ENCODE peak calls at places on chromosomes 6 and 20, in four cellular contexts. One of them, this sample, is unnamed. For H4K20me1, the result is how much of the 10 kb centered on the place peaks cover.

GRCh38 chr6:56851541-56852248 is 103.2 kb upstream of the BEND6 start:
- DNase-seq in K562: no peak
- DNase-seq in HepG2: peak
- DNase-seq in SK-N-SH: peak
- DNase-seq in this sample: peak

GRCh38 chr20:62243906-62244515 is 5.7 kb downstream of the OSBPL2 start:
- DNase-seq in HepG2: no peak
- DNase-seq in K562: no peak
- DNase-seq in SK-N-SH: no peak
- DNase-seq in this sample: no peak

GRCh38 chr6:165675120-165675519 is 12.1 kb upstream of the PDE10A start:
- DNase-seq in SK-N-SH: no peak
- DNase-seq in HepG2: no peak
- DNase-seq in K562: no peak
- DNase-seq in this sample: no peak

GRCh38 chr6:121951918-121952379 is 447.5 kb upstream of the HSF2 start:
- DNase-seq in SK-N-SH: no peak
- DNase-seq in HepG2: no peak
- DNase-seq in K562: no peak
- DNase-seq in this sample: no peak

GRCh38 chr6:154458565-154459475 is 51.7 kb downstream of the CNKSR3 start:
- DNase-seq in SK-N-SH: peak
- DNase-seq in HepG2: no peak
- DNase-seq in K562: no peak
- DNase-seq in this sample: no peak

GRCh38 chr20:16624106-16624505 is 50.9 kb upstream of the KIF16B start:
- DNase-seq in HepG2: peak
- DNase-seq in K562: peak
- DNase-seq in SK-N-SH: no peak
- DNase-seq in this sample: no peak

GRCh38 chr20:7505835-7506221 is 434.4 kb downstream of the HAO1 start:
- DNase-seq in SK-N-SH: no peak
- DNase-seq in HepG2: no peak
- DNase-seq in K562: no peak
- DNase-seq in this sample: no peak

GRCh38 chr20:52888096-52888495 is 84.1 kb upstream of the TSHZ2 start:
- DNase-seq in HepG2: no peak
- DNase-seq in SK-N-SH: no peak
- DNase-seq in K562: no peak
- DNase-seq in this sample: no peak

GRCh38 chr6:140462495-140463311 is 1088.3 kb upstream of the CITED2 start:
- DNase-seq in SK-N-SH: no peak
- DNase-seq in K562: no peak
- DNase-seq in HepG2: no peak
- DNase-seq in this sample: no peak

GRCh38 chr6:1053587-1053986 is 258.3 kb upstream of the FOXQ1 start:
- DNase-seq in K562: no peak
- DNase-seq in HepG2: no peak
- DNase-seq in SK-N-SH: no peak
- DNase-seq in this sample: no peak

GRCh38 chr6:14278436-14278835 is 160.9 kb downstream of the CD83 start:
- DNase-seq in SK-N-SH: no peak
- DNase-seq in K562: no peak
- DNase-seq in HepG2: no peak
- DNase-seq in this sample: no peak

GRCh38 chr20:13183005-13183404 is 38.1 kb upstream of the ISM1 start:
- DNase-seq in HepG2: no peak
- DNase-seq in K562: no peak
- DNase-seq in SK-N-SH: no peak
- DNase-seq in this sample: no peak

GRCh38 chr6:113209315-113209714 is 647.8 kb upstream of the MARCKS start:
- DNase-seq in K562: no peak
- DNase-seq in HepG2: no peak
- DNase-seq in SK-N-SH: no peak
- DNase-seq in this sample: no peak

GRCh38 chr20:45090481-45090880 is 10.4 kb downstream of the KCNS1 start:
- DNase-seq in HepG2: no peak
- DNase-seq in K562: no peak
- DNase-seq in SK-N-SH: no peak
- DNase-seq in this sample: no peak

DNA sequence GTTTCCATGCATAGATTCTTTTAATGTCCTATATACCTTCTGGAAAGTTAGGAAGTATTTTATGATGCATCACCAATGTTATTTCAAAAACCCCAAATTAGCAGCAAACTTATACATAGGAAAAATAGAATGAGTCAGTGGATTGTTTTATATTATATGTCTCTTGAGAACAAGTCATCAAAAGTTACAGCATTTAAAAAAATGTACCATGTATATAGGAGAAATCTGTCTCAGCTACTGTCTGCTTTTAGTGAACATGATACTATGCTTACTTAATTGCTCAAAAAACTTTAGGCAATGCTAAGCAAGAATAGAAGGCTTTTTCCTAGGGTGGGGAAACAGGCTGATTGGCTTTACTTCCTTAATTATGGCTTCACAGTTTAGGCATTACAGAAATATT is 365.3 kb downstream of the SAMD5 start:
- DNase-seq in K562: no peak
- DNase-seq in HepG2: no peak
- DNase-seq in SK-N-SH: no peak
- DNase-seq in this sample: no peak
- TF ChIP-seq FOXM1 in K562: no peak
- TF ChIP-seq FOXM1 in HepG2: no peak
- TF ChIP-seq FOXM1 in SK-N-SH: no peak
- TF ChIP-seq FOXM1 in this sample: no peak

GRCh38 chr20:396252-396618 is 11.9 kb upstream of the RBCK1 start:
- DNase-seq in HepG2: no peak
- DNase-seq in SK-N-SH: no peak
- DNase-seq in K562: no peak
- DNase-seq in this sample: no peak
- H4K20me1 ChIP-seq in HepG2: under half
- H4K20me1 ChIP-seq in SK-N-SH: under half
- H4K20me1 ChIP-seq in K562: under half
- H4K20me1 ChIP-seq in this sample: under half

GRCh38 chr6:144012534-144012933 is 4.5 kb upstream of the PLAGL1 start:
- DNase-seq in SK-N-SH: no peak
- DNase-seq in K562: no peak
- DNase-seq in HepG2: no peak
- DNase-seq in this sample: no peak

GRCh38 chr6:144007455-144007778 is 642 bp downstream of the PLAGL1 start:
- DNase-seq in SK-N-SH: no peak
- DNase-seq in K562: no peak
- DNase-seq in HepG2: no peak
- DNase-seq in this sample: no peak

GRCh38 chr6:144008501-144009245 is 614 bp upstream of the PLAGL1 start:
- DNase-seq in HepG2: no peak
- DNase-seq in SK-N-SH: no peak
- DNase-seq in K562: no peak
- DNase-seq in this sample: no peak

GRCh38 chr6:144007779-144008500 is at the start of gene PLAGL1:
- DNase-seq in K562: peak
- DNase-seq in SK-N-SH: peak
- DNase-seq in HepG2: peak
- DNase-seq in this sample: no peak

GRCh38 chr6:144006731-144007454 is 1.2 kb downstream of the PLAGL1 start:
- DNase-seq in SK-N-SH: peak
- DNase-seq in HepG2: no peak
- DNase-seq in K562: peak
- DNase-seq in this sample: no peak
- H3K9ac ChIP-seq in SK-N-SH: peak
- H3K9ac ChIP-seq in HepG2: no peak
- H3K9ac ChIP-seq in K562: peak
- H3K9ac ChIP-seq in this sample: no peak

DNA sequence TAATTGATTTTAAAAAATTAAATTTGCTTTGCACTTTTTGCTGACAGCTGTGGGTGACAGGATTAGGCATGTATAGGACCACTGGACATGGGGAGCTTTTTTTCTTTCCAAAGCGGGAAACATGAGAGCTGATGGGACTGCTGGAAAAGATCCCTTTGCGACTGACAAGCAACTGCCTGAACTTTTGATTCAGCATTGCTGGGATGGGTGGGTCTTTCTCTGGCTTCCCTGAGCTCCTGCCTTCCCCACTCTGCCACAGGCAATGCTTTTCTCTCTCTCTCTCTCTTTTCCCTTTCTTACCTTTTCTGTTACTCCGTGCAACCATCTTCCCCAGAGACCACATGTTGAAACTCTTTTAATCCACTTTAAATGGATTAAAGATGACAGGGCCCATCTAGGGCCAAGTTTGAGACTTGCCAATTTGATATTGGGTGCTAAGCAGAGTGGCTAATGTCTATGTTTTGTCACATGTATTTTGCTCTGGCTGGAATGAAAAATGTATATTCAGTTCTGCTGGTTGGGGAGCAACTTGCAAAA is 33.5 kb upstream of the TPD52L1 start:
- DNase-seq in SK-N-SH: no peak
- DNase-seq in K562: no peak
- DNase-seq in HepG2: no peak
- DNase-seq in this sample: no peak
- TF ChIP-seq FOXM1 in SK-N-SH: no peak
- TF ChIP-seq FOXM1 in K562: no peak
- TF ChIP-seq FOXM1 in HepG2: no peak
- TF ChIP-seq FOXM1 in this sample: no peak

GRCh38 chr6:83891586-83891985 is 32.1 kb downstream of the CYB5R4 start:
- DNase-seq in SK-N-SH: no peak
- DNase-seq in HepG2: no peak
- DNase-seq in K562: no peak
- DNase-seq in this sample: no peak
- H4K20me1 ChIP-seq in SK-N-SH: under half
- H4K20me1 ChIP-seq in HepG2: under half
- H4K20me1 ChIP-seq in K562: under half
- H4K20me1 ChIP-seq in this sample: under half

GRCh38 chr6:34344314-34344713 is 48.2 kb downstream of the NUDT3 start:
- DNase-seq in K562: no peak
- DNase-seq in HepG2: no peak
- DNase-seq in SK-N-SH: no peak
- DNase-seq in this sample: no peak
- H3K9ac ChIP-seq in K562: no peak
- H3K9ac ChIP-seq in HepG2: no peak
- H3K9ac ChIP-seq in SK-N-SH: no peak
- H3K9ac ChIP-seq in this sample: no peak

GRCh38 chr20:6381887-6382286 is 259.1 kb upstream of the FERMT1 start:
- DNase-seq in SK-N-SH: peak
- DNase-seq in K562: no peak
- DNase-seq in HepG2: peak
- DNase-seq in this sample: no peak
- TF ChIP-seq FOXM1 in SK-N-SH: no peak
- TF ChIP-seq FOXM1 in K562: no peak
- TF ChIP-seq FOXM1 in HepG2: no peak
- TF ChIP-seq FOXM1 in this sample: no peak

GRCh38 chr6:24890471-24890870 is 45.3 kb downstream of the RIPOR2 start:
- DNase-seq in HepG2: peak
- DNase-seq in K562: no peak
- DNase-seq in SK-N-SH: no peak
- DNase-seq in this sample: no peak
- H4K20me1 ChIP-seq in HepG2: under half
- H4K20me1 ChIP-seq in K562: under half
- H4K20me1 ChIP-seq in SK-N-SH: under half
- H4K20me1 ChIP-seq in this sample: under half

GRCh38 chr6:127435717-127436220 is 23.4 kb downstream of the KIAA0408 start:
- DNase-seq in K562: no peak
- DNase-seq in HepG2: no peak
- DNase-seq in SK-N-SH: no peak
- DNase-seq in this sample: no peak

GRCh38 chr6:127439718-127440117 is 19.5 kb downstream of the KIAA0408 start:
- DNase-seq in HepG2: no peak
- DNase-seq in K562: no peak
- DNase-seq in SK-N-SH: no peak
- DNase-seq in this sample: no peak

GRCh38 chr6:127436578-127437110 is 22.5 kb downstream of the KIAA0408 start:
- DNase-seq in K562: no peak
- DNase-seq in SK-N-SH: peak
- DNase-seq in HepG2: no peak
- DNase-seq in this sample: no peak

GRCh38 chr6:127434651-127435050 is 24.5 kb downstream of the KIAA0408 start:
- DNase-seq in SK-N-SH: no peak
- DNase-seq in K562: no peak
- DNase-seq in HepG2: no peak
- DNase-seq in this sample: no peak
- H3K9ac ChIP-seq in SK-N-SH: no peak
- H3K9ac ChIP-seq in K562: no peak
- H3K9ac ChIP-seq in HepG2: no peak
- H3K9ac ChIP-seq in this sample: no peak

GRCh38 chr20:1932971-1933370 is 37.8 kb downstream of the SIRPA start:
- DNase-seq in K562: no peak
- DNase-seq in SK-N-SH: peak
- DNase-seq in HepG2: no peak
- DNase-seq in this sample: no peak

GRCh38 chr20:1931830-1932229 is 36.6 kb downstream of the SIRPA start:
- DNase-seq in SK-N-SH: no peak
- DNase-seq in HepG2: no peak
- DNase-seq in K562: no peak
- DNase-seq in this sample: no peak

GRCh38 chr20:1934578-1935573 is 39.7 kb downstream of the SIRPA start:
- DNase-seq in K562: no peak
- DNase-seq in HepG2: no peak
- DNase-seq in SK-N-SH: peak
- DNase-seq in this sample: no peak

GRCh38 chr20:1934162-1934561 is 39.0 kb downstream of the SIRPA start:
- DNase-seq in SK-N-SH: no peak
- DNase-seq in HepG2: no peak
- DNase-seq in K562: no peak
- DNase-seq in this sample: no peak

GRCh38 chr20:1933465-1933870 is 38.3 kb downstream of the SIRPA start:
- DNase-seq in K562: no peak
- DNase-seq in HepG2: no peak
- DNase-seq in SK-N-SH: peak
- DNase-seq in this sample: no peak
- TF ChIP-seq FOXM1 in K562: no peak
- TF ChIP-seq FOXM1 in HepG2: no peak
- TF ChIP-seq FOXM1 in SK-N-SH: no peak
- TF ChIP-seq FOXM1 in this sample: no peak

This sample was measured in GM12878.